ENCODE peak calls at places on chromosomes 12 and 14, in eight cellular contexts. X is cardiac fibroblast, Y is psoas muscle, G is lower leg skin, N is testis, M is HepG2, R is IMR-90, L is endothelial cell. J is an unnamed sample.

GRCh38 chr12:14833952-14834351 is 9.4 kb downstream of the ART4 start:
- DNase-seq in X (no peak), Y (no peak), G (no peak), N (no peak), M (peak; percentile 35), R (peak; percentile 29), L (no peak), J (peak; percentile 34)

GRCh38 chr12:24562761-24563392 is 386.0 kb downstream of the BCAT1 start:
- DNase-seq in X (peak; percentile 38), Y (peak; percentile 62), G (peak; percentile 87), N (peak; percentile 44), M (no peak), R (peak; percentile 54), L (peak; percentile 56), J (no peak)

GRCh38 chr14:50447491-50447890 is 50.8 kb upstream of the CDKL1 start:
- DNase-seq in X (peak; percentile 16), Y (no peak), G (no peak), N (no peak), M (no peak), R (peak; percentile 21), L (no peak), J (no peak)

GRCh38 chr12:106078358-106079025 is 60.3 kb downstream of the NUAK1 start:
- DNase-seq in X (peak; percentile 59), Y (peak; percentile 92), G (no peak), N (no peak), M (no peak), R (peak; percentile 64), L (no peak), J (peak; percentile 74)

GRCh38 chr14:22819191-22819988 is 4.2 kb upstream of the SLC7A7 start:
- DNase-seq in X (peak; percentile 91), Y (no peak), G (peak; percentile 92), N (no peak), M (peak; percentile 82), R (peak; percentile 85), L (peak; percentile 51), J (no peak)

GRCh38 chr12:16325426-16325825 is 22.0 kb upstream of the MGST1 start:
- DNase-seq in X (no peak), Y (no peak), G (no peak), N (no peak), M (no peak), R (no peak), L (no peak), J (no peak)

GRCh38 chr14:99596772-99597171 is 7.2 kb downstream of the CCDC85C start:
- DNase-seq in X (no peak), Y (no peak), G (no peak), N (no peak), M (no peak), R (no peak), L (no peak), J (no peak)

GRCh38 chr14:56816575-56817391 is 6.5 kb upstream of the OTX2 start:
- DNase-seq in X (no peak), Y (no peak), G (no peak), N (no peak), M (no peak), R (no peak), L (peak; percentile 56), J (no peak)

GRCh38 chr14:106876711-106877110 is 1350.3 kb downstream of the TMEM121 start:
- DNase-seq in X (no peak), Y (no peak), G (no peak), N (no peak), M (no peak), R (no peak), L (no peak), J (no peak)

GRCh38 chr12:107651867-107652449 is 33.6 kb upstream of the PWP1 start:
- DNase-seq in X (no peak), Y (no peak), G (no peak), N (no peak), M (no peak), R (peak; percentile 19), L (no peak), J (no peak)

GRCh38 chr12:129186952-129187351 is 333.7 kb downstream of the GLT1D1 start:
- DNase-seq in X (no peak), Y (no peak), G (no peak), N (no peak), M (no peak), R (no peak), L (no peak), J (no peak)
- TF ChIP-seq CTCF in X (no peak), Y (no peak), G (no peak), N (no peak), M (peak; percentile 17), R (no peak), L (no peak), J (no peak)

GRCh38 chr14:32998433-32998832 is 59.8 kb downstream of the NPAS3 start:
- DNase-seq in X (peak; percentile 42), Y (no peak), G (no peak), N (no peak), M (no peak), R (peak; percentile 9), L (no peak), J (peak; percentile 5)
- TF ChIP-seq CTCF in X (peak; percentile 69), Y (peak; percentile 35), G (no peak), N (peak; percentile 34), M (no peak), R (peak; percentile 55), L (no peak), J (peak; percentile 62)

GRCh38 chr14:54773171-54774006 is 129.2 kb downstream of the GCH1 start:
- DNase-seq in X (peak; percentile 100), Y (peak; percentile 91), G (peak; percentile 97), N (peak; percentile 74), M (peak; percentile 78), R (peak; percentile 100), L (peak; percentile 74), J (peak; percentile 99)
- TF ChIP-seq CTCF in X (peak; percentile 73), Y (peak; percentile 69), G (peak; percentile 68), N (peak; percentile 81), M (peak; percentile 63), R (peak; percentile 92), L (no peak), J (peak; percentile 61)

GRCh38 chr14:51652168-51653095 is 722 bp downstream of the FRMD6 start:
- DNase-seq in X (no peak), Y (peak; percentile 68), G (peak; percentile 94), N (peak; percentile 71), M (no peak), R (no peak), L (peak; percentile 56), J (no peak)
- TF ChIP-seq CTCF in X (no peak), Y (no peak), G (no peak), N (no peak), M (no peak), R (no peak), L (peak; percentile 43), J (no peak)

GRCh38 chr12:57109207-57110160 is 1.7 kb downstream of the STAT6 start:
- DNase-seq in X (no peak), Y (no peak), G (no peak), N (no peak), M (no peak), R (no peak), L (no peak), J (no peak)

GRCh38 chr12:57112492-57113294 is 1.5 kb upstream of the STAT6 start:
- DNase-seq in X (no peak), Y (no peak), G (no peak), N (peak; percentile 91), M (no peak), R (no peak), L (no peak), J (no peak)

GRCh38 chr12:57111046-57111698 is at the start of gene STAT6:
- DNase-seq in X (peak; percentile 97), Y (peak; percentile 86), G (peak; percentile 96), N (peak; percentile 86), M (peak; percentile 71), R (peak; percentile 87), L (peak; percentile 58), J (peak; percentile 91)

GRCh38 chr12:57107456-57107855 is 3.7 kb downstream of the STAT6 start:
- DNase-seq in X (peak; percentile 49), Y (peak; percentile 30), G (no peak), N (no peak), M (no peak), R (no peak), L (no peak), J (no peak)

GRCh38 chr12:57110189-57111045 is 745 bp downstream of the STAT6 start:
- DNase-seq in X (peak; percentile 46), Y (peak; percentile 77), G (peak; percentile 96), N (peak; percentile 86), M (peak; percentile 77), R (peak; percentile 37), L (peak; percentile 61), J (peak; percentile 83)
- TF ChIP-seq CTCF in X (no peak), Y (no peak), G (no peak), N (no peak), M (peak; percentile 37), R (no peak), L (no peak), J (no peak)

GRCh38 chr12:3371018-3371417 is 120.0 kb upstream of the PRMT8 start:
- DNase-seq in X (no peak), Y (no peak), G (no peak), N (no peak), M (no peak), R (no peak), L (no peak), J (no peak)
- TF ChIP-seq CTCF in X (no peak), Y (no peak), G (no peak), N (no peak), M (no peak), R (no peak), L (no peak), J (no peak)

GRCh38 chr12:109937371-109937770 is 37.3 kb downstream of the TCHP start:
- DNase-seq in X (no peak), Y (no peak), G (no peak), N (no peak), M (no peak), R (no peak), L (no peak), J (peak; percentile 25)

GRCh38 chr12:109930028-109930800 is 30.1 kb downstream of the TCHP start:
- DNase-seq in X (no peak), Y (no peak), G (no peak), N (no peak), M (no peak), R (peak; percentile 27), L (no peak), J (no peak)

GRCh38 chr12:109931143-109931542 is 31.1 kb downstream of the TCHP start:
- DNase-seq in X (no peak), Y (no peak), G (no peak), N (no peak), M (no peak), R (no peak), L (no peak), J (no peak)

GRCh38 chr12:109932878-109933503 is 32.9 kb downstream of the TCHP start:
- DNase-seq in X (peak; percentile 46), Y (no peak), G (no peak), N (peak; percentile 48), M (no peak), R (no peak), L (no peak), J (no peak)

DNA sequence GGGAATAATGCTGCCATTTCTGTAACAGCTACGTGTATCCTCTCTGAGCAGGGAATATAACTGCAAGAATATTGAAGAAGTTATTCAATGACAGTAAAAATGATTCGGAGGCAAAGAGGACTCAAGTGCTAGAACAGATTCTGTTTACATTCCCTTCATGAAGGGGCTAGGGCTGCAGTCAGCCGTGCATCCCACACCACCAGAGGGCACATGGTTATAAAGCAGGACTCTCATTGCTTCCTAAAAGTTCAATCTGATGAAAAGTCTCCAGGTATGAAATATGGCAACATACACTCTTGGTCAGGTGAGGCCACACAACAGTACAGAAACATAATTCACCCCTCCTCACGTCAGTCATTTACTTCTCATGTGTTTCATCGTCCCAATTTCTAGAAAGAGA is 34.0 kb downstream of the TCHP start:
- DNase-seq in X (peak; percentile 29), Y (no peak), G (no peak), N (no peak), M (no peak), R (peak; percentile 52), L (no peak), J (no peak)
- TF ChIP-seq CTCF in X (peak; percentile 46), Y (no peak), G (no peak), N (no peak), M (peak; percentile 68), R (peak; percentile 55), L (peak; percentile 26), J (peak; percentile 68)

J was measured in foreskin fibroblast.